ENCODE peak calls at places on chromosomes 3 and 15, in nine cellular contexts. Q is T-cell; Y is posterior cingulate gyrus; X is activated CD4-positive, alpha-beta T cell treated with anti-CD3 and anti-CD28 coated beads for 36 hours; J is GM12865; L is mesendoderm; D is NCI-H1105; O is stimulated activated CD4-positive, alpha-beta T cell treated with anti-CD3 and anti-CD28 coated beads, Interleukin-1b, Interleukin-23, amount 100 ng/mL, for 24 hours; R is GM10248. K is an unnamed sample.
A peak's percentile ranks its signal among the peaks of the same experiment; 100 is the strongest.

GRCh38 chr3:53624467-53624866 is 130.1 kb downstream of the CACNA1D start:
- DNase-seq in L (no peak), J (no peak), O (no peak), Q (no peak), D (peak; percentile 20), X (no peak), R (no peak), Y (no peak), K (no peak)

GRCh38 chr3:188507244-188507720 is 353.3 kb downstream of the LPP start:
- DNase-seq in X (no peak), Q (no peak), O (no peak), L (peak; percentile 23), Y (no peak), J (no peak), R (no peak), D (no peak), K (no peak)

GRCh38 chr15:67197364-67197695 is 57.1 kb downstream of the AAGAB start:
- DNase-seq in D (no peak), Q (no peak), J (no peak), X (no peak), Y (no peak), L (no peak), O (no peak), R (no peak), K (no peak)

GRCh38 chr3:49534581-49535495 is 19.4 kb upstream of the BSN start:
- DNase-seq in D (no peak), J (no peak), R (no peak), X (no peak), Y (peak; percentile 70), L (peak; percentile 80), Q (no peak), O (no peak), K (no peak)

GRCh38 chr3:78912217-78912616 is 855.6 kb downstream of the ROBO1 start:
- DNase-seq in L (no peak), R (no peak), Y (no peak), Q (no peak), O (no peak), D (no peak), X (no peak), J (no peak), K (no peak)

GRCh38 chr15:66369773-66370651 is 13.5 kb upstream of the TIPIN start:
- DNase-seq in Y (no peak), D (no peak), R (peak; percentile 53), J (peak; percentile 74), O (no peak), L (peak; percentile 28), X (peak; percentile 64), Q (no peak), K (no peak)

GRCh38 chr3:14274537-14274936 is 95.9 kb downstream of the LSM3 start:
- DNase-seq in R (no peak), D (no peak), L (peak; percentile 88), Q (no peak), J (peak; percentile 17), Y (no peak), O (no peak), X (no peak), K (peak; percentile 57)

GRCh38 chr3:116939550-116939949 is 230.0 kb downstream of the TUSC7 start:
- DNase-seq in X (no peak), Q (no peak), D (no peak), O (no peak), L (peak; percentile 14), R (no peak), Y (no peak), J (no peak), K (no peak)

GRCh38 chr15:101380146-101380545 is 85.1 kb upstream of the SNRPA1 start:
- DNase-seq in Y (no peak), D (no peak), R (no peak), J (no peak), X (no peak), O (no peak), L (no peak), Q (no peak), K (no peak)

GRCh38 chr3:59133350-59133749 is 83.5 kb upstream of the CFAP20DC start:
- DNase-seq in Q (no peak), X (no peak), D (no peak), Y (no peak), O (no peak), L (no peak), R (no peak), J (no peak), K (no peak)

GRCh38 chr3:65854606-65855304 is 184.0 kb downstream of the MAGI1 start:
- DNase-seq in X (no peak), O (no peak), L (peak; percentile 96), J (peak; percentile 32), R (no peak), D (peak; percentile 52), Y (no peak), Q (no peak), K (peak; percentile 69)

GRCh38 chr15:77455696-77456293 is 35.1 kb downstream of the HMG20A start:
- DNase-seq in Y (no peak), X (no peak), D (no peak), O (no peak), L (no peak), J (peak; percentile 3), R (no peak), Q (no peak), K (no peak)

GRCh38 chr3:112848196-112848595 is 1.5 kb upstream of the CD200R1L start:
- DNase-seq in Q (no peak), O (no peak), D (no peak), J (peak; percentile 10), R (no peak), Y (no peak), X (no peak), L (no peak), K (no peak)

GRCh38 chr3:115922681-115923347 is 299.5 kb downstream of the GAP43 start:
- DNase-seq in L (peak; percentile 70), D (no peak), X (no peak), Y (no peak), Q (no peak), J (peak; percentile 18), O (no peak), R (no peak), K (peak; percentile 68)

GRCh38 chr3:14946749-14947104 is 656 bp upstream of the NR2C2 start:
- DNase-seq in R (no peak), D (no peak), X (no peak), L (no peak), Y (no peak), O (no peak), J (no peak), Q (no peak), K (no peak)

K was measured in islet precursor cell.